ENCODE peak calls at places on chromosomes 3 and 15, in nine cellular contexts. H is MM.1S, C is colonic mucosa, K is left ventricle myocardium inferior, I is PC-9, X is H9, Q is brain microvascular endothelial cell, F is lower lobe of right lung, S is WERI-Rb-1. W is an unnamed sample.

GRCh38 chr15:39088186-39088585 is 492.7 kb upstream of the THBS1 start:
- DNase-seq in H (no peak), C (no peak), K (no peak), I (no peak), X (no peak), Q (no peak), F (no peak), S (no peak), W (no peak)

GRCh38 chr15:74858366-74858735 is 14.8 kb downstream of the SCAMP2 start:
- DNase-seq in H (no peak), C (no peak), K (no peak), I (no peak), X (no peak), Q (no peak), F (no peak), S (no peak), W (no peak)

GRCh38 chr15:58249646-58250312 is 111.6 kb downstream of the AQP9 start:
- DNase-seq in H (no peak), C (no peak), K (no peak), I (no peak), X (no peak), Q (no peak), F (no peak), S (no peak), W (no peak)

GRCh38 chr15:92714071-92714456 is 58.5 kb upstream of the FAM174B start:
- DNase-seq in H (no peak), C (no peak), K (no peak), I (peak), X (peak), Q (peak), F (no peak), S (no peak), W (no peak)

GRCh38 chr3:60610441-60611112 is 640.7 kb downstream of the FHIT start:
- DNase-seq in H (no peak), C (peak), K (peak), I (no peak), X (no peak), Q (peak), F (peak), S (no peak), W (no peak)

GRCh38 chr15:99322643-99323405 is 71.5 kb downstream of the LRRC28 start:
- DNase-seq in H (no peak), C (no peak), K (no peak), I (no peak), X (no peak), Q (no peak), F (no peak), S (no peak), W (no peak)

GRCh38 chr3:87766736-87767135 is 292.1 kb downstream of the CGGBP1 start:
- DNase-seq in H (no peak), C (no peak), K (no peak), I (no peak), X (no peak), Q (no peak), F (no peak), S (no peak), W (no peak)

GRCh38 chr3:119457260-119457659 is 6.2 kb downstream of the TMEM39A start:
- DNase-seq in H (no peak), C (no peak), K (no peak), I (no peak), X (no peak), Q (no peak), F (no peak), S (no peak), W (no peak)

GRCh38 chr3:4421121-4421520 is 45.9 kb downstream of the SUMF1 start:
- DNase-seq in H (no peak), C (no peak), K (no peak), I (peak), X (no peak), Q (peak), F (no peak), S (no peak), W (no peak)

GRCh38 chr15:92247649-92248242 is 145.9 kb upstream of the ST8SIA2 start:
- DNase-seq in H (no peak), C (no peak), K (no peak), I (no peak), X (no peak), Q (no peak), F (no peak), S (no peak), W (no peak)

GRCh38 chr3:109392293-109392692 is 54.9 kb upstream of the DPPA4 start:
- DNase-seq in H (no peak), C (no peak), K (no peak), I (no peak), X (no peak), Q (no peak), F (no peak), S (no peak), W (no peak)

GRCh38 chr15:38878026-38878425 is 313.4 kb upstream of the RASGRP1 start:
- DNase-seq in H (no peak), C (no peak), K (no peak), I (no peak), X (no peak), Q (no peak), F (no peak), S (no peak), W (no peak)

GRCh38 chr3:53816430-53816829 is 29.8 kb downstream of the CHDH start:
- DNase-seq in H (no peak), C (no peak), K (no peak), I (no peak), X (no peak), Q (no peak), F (no peak), S (no peak), W (no peak)

GRCh38 chr3:188000361-188000861 is 153.5 kb upstream of the LPP start:
- DNase-seq in H (no peak), C (peak), K (no peak), I (no peak), X (no peak), Q (no peak), F (no peak), S (no peak), W (no peak)

GRCh38 chr15:43859546-43859945 is 32.7 kb downstream of the WDR76 start:
- DNase-seq in H (no peak), C (no peak), K (no peak), I (no peak), X (no peak), Q (no peak), F (no peak), S (no peak), W (no peak)

GRCh38 chr3:173253471-173253870 is 112.4 kb upstream of the SPATA16 start:
- DNase-seq in H (no peak), C (no peak), K (no peak), I (no peak), X (peak), Q (no peak), F (no peak), S (no peak), W (no peak)

GRCh38 chr15:67997996-67998395 is 56.1 kb upstream of the PIAS1 start:
- DNase-seq in H (no peak), C (peak), K (no peak), I (peak), X (no peak), Q (peak), F (no peak), S (no peak), W (no peak)

GRCh38 chr3:35639251-35640185 is at the start of gene ARPP21:
- DNase-seq in H (peak), C (no peak), K (no peak), I (no peak), X (peak), Q (peak), F (peak), S (no peak), W (no peak)

GRCh38 chr3:29527251-29527650 is 246.4 kb downstream of the RBMS3 start:
- DNase-seq in H (no peak), C (no peak), K (no peak), I (no peak), X (no peak), Q (no peak), F (no peak), S (no peak), W (no peak)

GRCh38 chr3:13853978-13854296 is 25.9 kb downstream of the WNT7A start:
- DNase-seq in H (no peak), C (no peak), K (no peak), I (peak), X (no peak), Q (no peak), F (no peak), S (no peak), W (no peak)

GRCh38 chr3:43138488-43139231 is 32.8 kb upstream of the POMGNT2 start:
- DNase-seq in H (peak), C (no peak), K (no peak), I (no peak), X (no peak), Q (no peak), F (no peak), S (no peak), W (no peak)

GRCh38 chr15:88909956-88910831 is 3.0 kb downstream of the MFGE8 start:
- DNase-seq in H (no peak), C (no peak), K (no peak), I (no peak), X (no peak), Q (no peak), F (no peak), S (no peak), W (no peak)
- H3K27ac ChIP-seq in H (no peak), C (no peak), K (peak), I (no peak), X (no peak), Q (no peak), F (no peak), S (no peak), W (no peak)

GRCh38 chr3:196988241-196989029 is 19.8 kb upstream of the PIGZ start:
- DNase-seq in H (no peak), C (peak), K (peak), I (no peak), X (peak), Q (no peak), F (no peak), S (peak), W (no peak)
- TF ChIP-seq CTCF in H (no peak), C (no peak), K (no peak), I (peak), X (peak), Q (peak), F (no peak), S (peak), W (no peak)

GRCh38 chr15:25733856-25734679 is 129.1 kb downstream of the ATP10A start:
- DNase-seq in H (no peak), C (no peak), K (no peak), I (no peak), X (no peak), Q (no peak), F (no peak), S (no peak), W (no peak)
- H3K27ac ChIP-seq in H (no peak), C (no peak), K (no peak), I (no peak), X (no peak), Q (no peak), F (no peak), S (no peak), W (no peak)

GRCh38 chr15:56918046-56918906 is at the start of gene TCF12:
- DNase-seq in H (peak), C (peak), K (peak), I (peak), X (peak), Q (peak), F (peak), S (peak), W (peak)
- TF ChIP-seq CTCF in H (peak), C (no peak), K (peak), I (no peak), X (peak), Q (peak), F (peak), S (no peak), W (peak)

DNA sequence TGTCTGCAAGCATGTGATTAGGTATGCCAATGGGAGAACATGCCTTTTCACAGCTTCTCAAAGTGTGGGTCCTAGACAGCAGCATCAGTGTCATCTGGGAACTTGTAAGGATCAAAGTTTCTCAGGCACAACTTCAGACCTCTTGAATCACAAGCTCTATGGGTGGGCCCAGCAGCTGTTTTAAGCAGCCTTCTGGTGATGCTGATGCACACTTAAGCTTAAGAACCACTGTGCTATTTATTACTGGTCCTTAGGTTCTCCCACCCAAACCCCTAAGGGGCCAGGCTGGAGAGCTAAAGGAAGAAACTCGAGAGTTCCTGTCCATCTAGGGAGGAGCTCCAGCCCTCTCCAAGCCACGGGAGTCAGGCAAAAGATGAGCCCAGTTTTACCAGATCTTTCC is 453.9 kb upstream of the PROK2 start:
- DNase-seq in H (no peak), C (no peak), K (no peak), I (no peak), X (no peak), Q (no peak), F (no peak), S (no peak), W (no peak)
- H3K27ac ChIP-seq in H (no peak), C (no peak), K (no peak), I (no peak), X (no peak), Q (no peak), F (no peak), S (no peak), W (no peak)

GRCh38 chr3:67400476-67400875 is 253.9 kb downstream of the SUCLG2 start:
- DNase-seq in H (no peak), C (no peak), K (no peak), I (no peak), X (no peak), Q (no peak), F (no peak), S (no peak), W (no peak)
- TF ChIP-seq CTCF in H (no peak), C (no peak), K (no peak), I (no peak), X (no peak), Q (no peak), F (no peak), S (no peak), W (no peak)